ENCODE peak calls at places on chromosome 1, in seven cellular contexts. Y is H1, G is HepG2, F is HCT116, T is K562, M is GM12878, Q is SK-N-SH. H is an unnamed sample.
A peak's percentile ranks its signal among the peaks of the same experiment; 100 is the strongest.

GRCh38 chr1:204511366-204511765 is 4.8 kb upstream of the MDM4 start:
- DNase-seq in Y (no peak), G (no peak), F (no peak), T (no peak), M (no peak), Q (no peak), H (no peak)

GRCh38 chr1:223129229-223129851 is 13.7 kb downstream of the TLR5 start:
- DNase-seq in Y (no peak), G (peak; percentile 19), F (no peak), T (peak; percentile 89), M (no peak), Q (peak; percentile 86), H (no peak)

GRCh38 chr1:203126151-203126865 is 1.2 kb upstream of the ADORA1 start:
- DNase-seq in Y (no peak), G (no peak), F (no peak), T (no peak), M (no peak), Q (no peak), H (no peak)

GRCh38 chr1:34356862-34357261 is 180.2 kb downstream of the C1orf94 start:
- DNase-seq in Y (no peak), G (no peak), F (no peak), T (no peak), M (no peak), Q (no peak), H (no peak)

GRCh38 chr1:181089017-181089776 is 697 bp downstream of the IER5 start:
- DNase-seq in Y (no peak), G (no peak), F (no peak), T (peak; percentile 65), M (no peak), Q (peak; percentile 73), H (no peak)

GRCh38 chr1:16418823-16419425 is 18.3 kb downstream of the SPATA21 start:
- DNase-seq in Y (no peak), G (no peak), F (no peak), T (no peak), M (no peak), Q (no peak), H (no peak)

GRCh38 chr1:155196893-155197638 is 10.6 kb downstream of the THBS3 start:
- DNase-seq in Y (no peak), G (no peak), F (no peak), T (no peak), M (no peak), Q (no peak), H (no peak)

GRCh38 chr1:12150456-12151200 is 16.2 kb upstream of the TNFRSF1B start:
- DNase-seq in Y (no peak), G (no peak), F (no peak), T (no peak), M (no peak), Q (no peak), H (no peak)

GRCh38 chr1:56099766-56100165 is 479.6 kb downstream of the PLPP3 start:
- DNase-seq in Y (no peak), G (no peak), F (no peak), T (no peak), M (no peak), Q (no peak), H (no peak)

GRCh38 chr1:26291433-26291832 is 11.5 kb downstream of the SH3BGRL3 start:
- DNase-seq in Y (no peak), G (no peak), F (no peak), T (no peak), M (no peak), Q (no peak), H (no peak)

GRCh38 chr1:174963547-174964125 is 36.1 kb upstream of the CACYBP start:
- DNase-seq in Y (no peak), G (no peak), F (no peak), T (no peak), M (no peak), Q (no peak), H (no peak)

GRCh38 chr1:216531308-216532239 is 108.3 kb upstream of the USH2A start:
- DNase-seq in Y (no peak), G (no peak), F (no peak), T (no peak), M (no peak), Q (no peak), H (no peak)

GRCh38 chr1:165449121-165449520 is 4.2 kb upstream of the RXRG start:
- DNase-seq in Y (no peak), G (no peak), F (no peak), T (no peak), M (no peak), Q (no peak), H (no peak)

GRCh38 chr1:248730507-248731335 is 24.8 kb downstream of the LYPD8 start:
- DNase-seq in Y (no peak), G (no peak), F (no peak), T (peak; percentile 72), M (no peak), Q (peak; percentile 63), H (no peak)

GRCh38 chr1:26696645-26697440 is 1.0 kb downstream of the ARID1A start:
- DNase-seq in Y (no peak), G (no peak), F (no peak), T (peak; percentile 61), M (no peak), Q (peak; percentile 57), H (no peak)

GRCh38 chr1:228308085-228308601 is 98.5 kb downstream of the TRIM11 start:
- DNase-seq in Y (no peak), G (no peak), F (no peak), T (no peak), M (no peak), Q (no peak), H (no peak)

GRCh38 chr1:150154143-150154542 is 4.4 kb downstream of the PLEKHO1 start:
- DNase-seq in Y (no peak), G (no peak), F (no peak), T (peak; percentile 32), M (no peak), Q (no peak), H (no peak)

GRCh38 chr1:164366014-164366413 is 193.0 kb upstream of the PBX1 start:
- DNase-seq in Y (no peak), G (no peak), F (no peak), T (no peak), M (no peak), Q (no peak), H (no peak)

DNA sequence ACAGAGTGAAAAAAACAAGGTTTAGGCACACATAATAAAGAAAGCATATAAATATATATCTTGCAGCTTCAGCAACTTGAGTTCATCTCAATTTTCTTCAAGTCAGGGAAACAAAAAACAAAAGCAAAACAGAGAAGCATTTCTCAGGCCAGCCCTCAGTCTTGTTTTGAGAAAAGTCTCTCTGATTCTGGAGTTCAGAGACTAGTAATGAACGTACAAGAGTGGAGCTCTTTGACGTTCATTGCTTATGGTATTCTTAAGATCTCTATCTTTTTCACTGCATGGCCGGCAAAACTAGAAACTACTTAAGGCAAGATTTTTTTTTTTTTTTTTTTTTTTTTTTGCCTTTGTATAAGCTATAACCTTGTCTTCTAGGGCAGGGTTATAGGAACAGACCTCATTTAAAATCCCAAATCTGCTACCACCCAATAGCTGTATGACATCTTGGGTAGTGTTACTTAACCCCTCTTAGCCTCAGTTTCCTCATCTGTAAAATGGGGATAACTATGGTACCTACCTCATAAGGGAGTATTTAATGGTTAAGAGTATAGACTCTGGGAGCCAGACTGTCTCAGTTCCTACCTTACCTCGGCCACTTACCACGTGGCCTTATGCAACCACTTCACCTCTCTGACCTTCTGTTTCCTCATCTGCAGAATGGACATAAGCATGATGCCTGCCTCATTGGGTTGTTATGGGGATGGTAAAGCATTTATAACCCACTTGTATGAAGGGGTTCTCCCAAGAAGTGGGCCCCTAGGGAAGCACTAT is 33.6 kb downstream of the LMO4 start:
- DNase-seq in Y (no peak), G (no peak), F (no peak), T (no peak), M (no peak), Q (no peak), H (no peak)
- H3K27ac ChIP-seq in Y (no peak overlapping the region), G (no peak overlapping the region), F (no peak overlapping the region), T (no peak overlapping the region), M (no peak overlapping the region), Q (no peak overlapping the region), H (no peak overlapping the region)

GRCh38 chr1:186272486-186272885 is 102.6 kb downstream of the TPR start:
- DNase-seq in Y (no peak), G (no peak), F (no peak), T (no peak), M (no peak), Q (no peak), H (no peak)
- TF ChIP-seq CTCF in Y (no peak), G (no peak), F (no peak), T (peak; percentile 52), M (peak; percentile 24), Q (peak; percentile 32), H (no peak)

DNA sequence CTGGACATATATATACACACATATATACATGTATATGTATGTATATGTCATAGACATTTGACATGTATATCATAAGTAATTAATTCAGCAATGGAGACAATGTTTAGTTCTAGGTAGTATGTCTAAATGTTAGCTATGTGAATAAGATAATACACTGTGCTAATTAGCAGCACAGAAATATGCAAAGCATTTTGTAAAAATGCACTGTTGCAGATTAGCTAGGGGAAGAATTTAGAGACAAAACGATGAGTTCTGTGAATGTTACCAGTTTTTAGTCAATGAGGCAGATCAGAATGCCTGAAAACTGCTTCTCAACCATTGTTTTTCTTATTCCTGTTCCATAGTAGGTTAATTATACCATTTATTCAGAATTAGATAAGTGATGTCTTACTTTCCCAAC is 86.3 kb downstream of the TGFB2 start:
- DNase-seq in Y (no peak), G (no peak), F (no peak), T (no peak), M (no peak), Q (no peak), H (no peak)
- TF ChIP-seq SIN3A in Y (no peak), G (no peak), F (no peak), T (no peak), M (no peak), Q (no peak), H (no peak)

DNA sequence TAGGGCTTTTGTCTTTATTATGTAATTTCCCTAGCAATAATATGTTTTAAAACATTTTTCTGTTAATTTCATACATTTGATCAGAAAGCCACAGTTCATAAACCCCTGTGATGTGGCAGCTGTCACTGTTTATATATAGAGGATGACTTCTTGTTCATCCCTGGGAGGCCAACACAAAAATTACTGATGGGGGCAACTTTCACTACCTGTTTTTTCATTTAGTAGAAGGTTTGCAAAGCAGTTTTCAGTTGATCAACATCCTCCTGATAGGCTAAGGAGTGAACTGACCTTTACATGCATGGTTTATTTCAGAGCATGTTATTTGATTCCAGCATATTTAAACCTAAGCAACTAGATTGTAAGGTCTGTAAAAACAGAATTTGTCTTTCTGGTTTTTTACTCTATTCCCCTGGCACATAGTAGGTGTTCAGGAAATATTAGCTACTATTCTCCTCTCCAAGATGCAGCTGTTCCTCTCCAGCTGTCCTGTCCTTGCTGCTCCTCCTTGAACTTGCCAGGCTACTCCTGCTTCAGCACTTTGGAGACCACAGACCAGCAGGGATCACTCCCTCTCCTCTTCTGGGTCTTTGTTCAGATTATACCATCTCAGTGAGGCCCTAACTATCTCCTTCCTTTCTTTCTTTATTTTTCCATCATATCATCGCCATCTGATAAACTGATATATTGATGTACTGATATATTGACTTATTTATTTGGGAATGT is 54.7 kb downstream of the ROR1 start:
- DNase-seq in Y (no peak), G (no peak), F (no peak), T (no peak), M (no peak), Q (no peak), H (no peak)
- H3K27ac ChIP-seq in Y (no peak overlapping the region), G (no peak overlapping the region), F (no peak overlapping the region), T (no peak overlapping the region), M (no peak overlapping the region), Q (peak overlapping the region; percentile 36), H (no peak overlapping the region)